ENCODE peak calls at places on chromosomes 3 and 15, in five cellular contexts. L is IMR-90, U is PC-3, Q is colonic mucosa, W is astrocyte. J is an unnamed sample.

GRCh38 chr15:88619796-88620195 is 1.3 kb upstream of the AEN start:
- DNase-seq in Q (no peak), L (no peak), U (no peak), W (no peak), J (no peak)

GRCh38 chr3:37968232-37968631 is 22.4 kb upstream of the VILL start:
- DNase-seq in L (no peak), Q (no peak), U (no peak), W (no peak), J (no peak)

GRCh38 chr3:127761101-127761802 is 61.1 kb downstream of the MGLL start:
- DNase-seq in W (no peak), Q (no peak), U (no peak), L (no peak), J (no peak)

GRCh38 chr15:66925721-66926120 is 139.7 kb upstream of the SMAD3 start:
- DNase-seq in Q (no peak), W (no peak), U (no peak), L (no peak), J (no peak)

GRCh38 chr15:98674336-98674735 is 26.0 kb downstream of the IGF1R start:
- DNase-seq in W (peak), Q (no peak), L (no peak), U (no peak), J (no peak)

GRCh38 chr15:100592898-100593297 is 9.1 kb downstream of the LINS1 start:
- DNase-seq in L (peak), Q (no peak), U (no peak), W (peak), J (peak)

GRCh38 chr15:44656913-44657312 is 6.5 kb downstream of the SPG11 start:
- DNase-seq in L (no peak), U (no peak), Q (no peak), W (no peak), J (no peak)

GRCh38 chr3:196969001-196969659 is 497 bp upstream of the PIGZ start:
- DNase-seq in L (no peak), W (no peak), U (peak), Q (no peak), J (peak)

GRCh38 chr15:87508086-87508485 is 748.5 kb downstream of the NTRK3 start:
- DNase-seq in U (no peak), Q (no peak), L (no peak), W (no peak), J (no peak)

GRCh38 chr15:70923311-70924080 is 30.9 kb downstream of the LRRC49 start:
- DNase-seq in U (no peak), L (peak), Q (no peak), W (no peak), J (no peak)

GRCh38 chr3:102299125-102299877 is 135.5 kb upstream of the ZPLD1 start:
- DNase-seq in W (no peak), U (peak), L (no peak), Q (no peak), J (peak)

GRCh38 chr15:76336254-76337046 is at the start of gene ISL2:
- DNase-seq in U (peak), W (no peak), L (peak), Q (peak), J (peak)
- H3K9ac ChIP-seq in U (peak), W (no peak), L (peak), Q (peak), J (no peak)

GRCh38 chr3:123446210-123446609 is 2.7 kb downstream of the ADCY5 start:
- DNase-seq in W (no peak), L (no peak), Q (no peak), U (no peak), J (no peak)
- H3K9ac ChIP-seq in W (no peak), L (no peak), Q (no peak), U (no peak), J (no peak)

GRCh38 chr3:14948609-14949038 is 1.2 kb downstream of the NR2C2 start:
- DNase-seq in L (no peak), W (peak), U (no peak), Q (no peak), J (no peak)

GRCh38 chr3:14947886-14948608 is 664 bp downstream of the NR2C2 start:
- DNase-seq in L (peak), W (peak), Q (peak), U (peak), J (peak)

GRCh38 chr3:14946749-14947104 is 656 bp upstream of the NR2C2 start:
- DNase-seq in U (no peak), L (no peak), Q (no peak), W (no peak), J (no peak)

GRCh38 chr3:14949126-14949525 is 1.7 kb downstream of the NR2C2 start:
- DNase-seq in W (no peak), Q (no peak), U (no peak), L (no peak), J (no peak)

GRCh38 chr3:14947105-14947885 is at the start of gene NR2C2:
- DNase-seq in Q (peak), U (peak), L (peak), W (peak), J (peak)
- H3K9ac ChIP-seq in Q (peak), U (peak), L (peak), W (peak), J (peak)

DNA sequence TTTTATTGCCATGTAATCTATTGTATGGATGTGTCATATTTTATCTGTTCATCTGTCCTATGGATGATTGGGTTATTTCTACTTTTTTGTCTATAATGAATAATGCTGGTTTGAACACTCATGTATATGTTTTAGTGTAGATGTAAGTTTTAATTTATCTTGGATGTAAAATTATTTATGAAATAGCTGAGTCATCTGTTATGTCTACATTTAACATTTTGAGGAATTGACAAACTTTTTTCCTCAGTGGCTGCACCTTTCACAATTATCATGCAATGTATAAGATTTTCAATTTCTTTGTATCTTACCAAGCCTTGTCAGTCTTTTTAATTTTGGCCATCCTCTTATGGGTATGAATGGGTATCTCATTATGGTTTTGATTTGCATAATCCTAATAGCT is 666.4 kb downstream of the DIPK2A start:
- DNase-seq in L (no peak), U (no peak), Q (no peak), W (no peak), J (no peak)
- H3K9ac ChIP-seq in L (no peak), U (no peak), Q (no peak), W (no peak), J (no peak)

GRCh38 chr3:67655364-67656121 is 1.1 kb upstream of the SUCLG2 start:
- DNase-seq in W (no peak), L (no peak), U (no peak), Q (peak), J (no peak)
- H3K9ac ChIP-seq in W (no peak), L (no peak), U (no peak), Q (no peak), J (no peak)